ENCODE peak calls at places on chromosomes 11 and 22, in nine cellular contexts. H is AG09319, Q is amygdala, B is neuronal stem cell, G is dorsolateral prefrontal cortex, U is mesenteric fat pad, Y is SW480, D is thoracic aorta, C is fibroblast of the conjunctiva. F is an unnamed sample.

GRCh38 chr11:70202898-70203748 is at the start of gene FADD:
- DNase-seq in D (peak), Q (peak), G (peak), C (peak), U (peak), B (peak), Y (peak), H (peak), F (peak)

GRCh38 chr22:39003165-39003638 is 10.9 kb upstream of the APOBEC3C start:
- DNase-seq in U (no peak), C (peak), Q (peak), Y (peak), G (no peak), B (peak), D (peak), H (peak), F (peak)

GRCh38 chr22:19244600-19245352 is 46.7 kb downstream of the CLTCL1 start:
- DNase-seq in C (no peak), Q (no peak), B (no peak), U (no peak), D (no peak), Y (no peak), G (no peak), H (no peak), F (no peak)

GRCh38 chr11:2076441-2076840 is 62.7 kb downstream of the IGF2 start:
- DNase-seq in B (no peak), D (no peak), Y (no peak), C (no peak), U (no peak), H (no peak), G (no peak), Q (no peak), F (no peak)

GRCh38 chr11:122422707-122423106 is 232.8 kb upstream of the UBASH3B start:
- DNase-seq in Q (no peak), C (no peak), G (no peak), D (no peak), H (no peak), U (no peak), Y (no peak), B (no peak), F (no peak)

GRCh38 chr11:33598426-33599069 is 102.1 kb downstream of the C11orf91 start:
- DNase-seq in Y (no peak), C (no peak), H (no peak), B (peak), U (no peak), Q (peak), D (no peak), G (no peak), F (no peak)

GRCh38 chr22:31241936-31242335 is 29.8 kb downstream of the LIMK2 start:
- DNase-seq in H (no peak), D (no peak), Y (no peak), B (no peak), C (no peak), Q (no peak), G (no peak), U (no peak), F (no peak)

GRCh38 chr11:120195601-120196289 is 15.1 kb upstream of the OAF start:
- DNase-seq in B (no peak), U (no peak), C (no peak), H (no peak), Q (no peak), D (no peak), G (no peak), Y (no peak), F (no peak)

GRCh38 chr22:26464312-26464711 is 19.3 kb downstream of the HPS4 start:
- DNase-seq in U (no peak), D (no peak), G (no peak), C (peak), B (no peak), H (peak), Y (no peak), Q (no peak), F (no peak)

GRCh38 chr11:22169833-22170232 is 23.1 kb upstream of the ANO5 start:
- DNase-seq in Q (no peak), B (no peak), Y (peak), H (no peak), G (no peak), U (no peak), D (no peak), C (no peak), F (no peak)

GRCh38 chr11:72777755-72778278 is 16.0 kb downstream of the STARD10 start:
- DNase-seq in Q (no peak), B (no peak), C (no peak), U (no peak), D (no peak), Y (no peak), G (no peak), H (no peak), F (no peak)

GRCh38 chr11:69810289-69811118 is 8.7 kb downstream of the FGF3 start:
- DNase-seq in C (no peak), Y (no peak), Q (no peak), D (no peak), G (no peak), U (no peak), B (no peak), H (no peak), F (no peak)

GRCh38 chr11:104830080-104830479 is 68.2 kb downstream of the CASP12 start:
- DNase-seq in B (no peak), C (peak), G (no peak), Q (no peak), U (no peak), Y (no peak), D (no peak), H (peak), F (no peak)

GRCh38 chr11:57971272-57972012 is 52.2 kb upstream of the OR9Q1 start:
- DNase-seq in C (no peak), H (no peak), G (no peak), B (no peak), Y (no peak), D (no peak), U (no peak), Q (no peak), F (no peak)

GRCh38 chr22:27197071-27197470 is 539.7 kb downstream of the MIAT start:
- DNase-seq in G (no peak), D (no peak), U (no peak), H (no peak), C (no peak), Y (no peak), Q (no peak), B (no peak), F (no peak)

GRCh38 chr11:36012979-36013378 is 69.1 kb downstream of the LDLRAD3 start:
- DNase-seq in H (no peak), B (no peak), C (no peak), Q (no peak), Y (no peak), D (no peak), G (no peak), U (no peak), F (no peak)

GRCh38 chr11:63274776-63275175 is 31.4 kb upstream of the SLC22A25 start:
- DNase-seq in U (no peak), H (no peak), Y (peak), G (no peak), D (no peak), B (no peak), Q (no peak), C (no peak), F (no peak)

GRCh38 chr11:122293298-122294023 is 177.4 kb upstream of the BLID start:
- DNase-seq in H (no peak), Y (no peak), Q (no peak), G (no peak), D (no peak), U (no peak), C (no peak), B (no peak), F (no peak)

GRCh38 chr11:62707277-62707771 is at the start of the genes BSCL2 and GNG3:
- DNase-seq in H (no peak), C (no peak), Y (no peak), B (peak), U (no peak), G (peak), D (no peak), Q (peak), F (peak)

GRCh38 chr11:126317681-126318641 is 14.1 kb downstream of the DCPS start:
- DNase-seq in D (no peak), Y (peak), Q (no peak), B (no peak), G (no peak), U (no peak), C (peak), H (peak), F (no peak)

GRCh38 chr11:61021661-61022212 is 50.3 kb downstream of the CD6 start:
- DNase-seq in U (no peak), B (no peak), H (no peak), D (no peak), Q (no peak), Y (peak), C (no peak), G (no peak), F (no peak)

GRCh38 chr11:35166369-35167360 is 27.7 kb downstream of the CD44 start:
- DNase-seq in U (no peak), H (peak), Q (no peak), C (peak), B (no peak), Y (no peak), G (peak), D (peak), F (no peak)

GRCh38 chr11:2923446-2924375 is 5.5 kb downstream of the PHLDA2 start:
- DNase-seq in Q (no peak), C (no peak), H (no peak), G (no peak), U (no peak), B (no peak), Y (no peak), D (no peak), F (no peak)

GRCh38 chr22:39545310-39546063 is 12.9 kb upstream of the RPS19BP1 start:
- DNase-seq in G (no peak), C (no peak), Q (no peak), H (no peak), B (peak), U (no peak), D (no peak), Y (no peak), F (no peak)

GRCh38 chr11:35632301-35632700 is 14.0 kb downstream of the FJX1 start:
- DNase-seq in Q (no peak), C (no peak), U (no peak), G (no peak), Y (peak), H (no peak), B (no peak), D (no peak), F (no peak)

GRCh38 chr22:35377735-35378134 is 3.2 kb upstream of the HMOX1 start:
- DNase-seq in Y (no peak), C (no peak), Q (no peak), D (no peak), H (no peak), G (no peak), U (no peak), B (no peak), F (no peak)

GRCh38 chr11:45654741-45655283 is 10.6 kb downstream of the CHST1 start:
- DNase-seq in C (no peak), G (no peak), Q (no peak), U (peak), B (no peak), Y (no peak), D (no peak), H (no peak), F (no peak)

F was measured in glutamatergic neuron.